ENCODE peak calls at places on chromosomes 5 and 9, in six cellular contexts. One of them, this sample, is unnamed.

GRCh38 chr9:5008206-5008605 is 23.1 kb downstream of the JAK2 start:
- DNase-seq in trophoblast cell: no peak
- DNase-seq in psoas muscle: no peak
- DNase-seq in breast epithelium: no peak
- DNase-seq in aorta: no peak
- DNase-seq in heart right ventricle: no peak
- DNase-seq in this sample: no peak

GRCh38 chr5:56302027-56302426 is 68.9 kb upstream of the ANKRD55 start:
- DNase-seq in aorta: no peak
- DNase-seq in breast epithelium: no peak
- DNase-seq in psoas muscle: no peak
- DNase-seq in heart right ventricle: no peak
- DNase-seq in trophoblast cell: no peak
- DNase-seq in this sample: no peak

GRCh38 chr5:36658016-36658415 is 51.6 kb downstream of the SLC1A3 start:
- DNase-seq in aorta: no peak
- DNase-seq in psoas muscle: no peak
- DNase-seq in trophoblast cell: no peak
- DNase-seq in breast epithelium: no peak
- DNase-seq in heart right ventricle: no peak
- DNase-seq in this sample: no peak

GRCh38 chr9:37029304-37029775 is 4.7 kb downstream of the PAX5 start:
- DNase-seq in psoas muscle: no peak
- DNase-seq in heart right ventricle: no peak
- DNase-seq in trophoblast cell: no peak
- DNase-seq in aorta: no peak
- DNase-seq in breast epithelium: no peak
- DNase-seq in this sample: no peak

GRCh38 chr5:28369418-28369817 is 1331.0 kb upstream of the CDH9 start:
- DNase-seq in trophoblast cell: no peak
- DNase-seq in breast epithelium: no peak
- DNase-seq in heart right ventricle: no peak
- DNase-seq in aorta: no peak
- DNase-seq in psoas muscle: no peak
- DNase-seq in this sample: no peak

GRCh38 chr5:54905942-54906537 is 79.4 kb downstream of the ESM1 start:
- DNase-seq in psoas muscle: peak
- DNase-seq in breast epithelium: no peak
- DNase-seq in aorta: peak
- DNase-seq in trophoblast cell: peak
- DNase-seq in heart right ventricle: peak
- DNase-seq in this sample: no peak

GRCh38 chr9:2798423-2798822 is 45.5 kb downstream of the PUM3 start:
- DNase-seq in trophoblast cell: no peak
- DNase-seq in aorta: no peak
- DNase-seq in psoas muscle: no peak
- DNase-seq in heart right ventricle: no peak
- DNase-seq in breast epithelium: no peak
- DNase-seq in this sample: no peak

GRCh38 chr5:118007262-118007661 is 981.1 kb downstream of the DTWD2 start:
- DNase-seq in psoas muscle: no peak
- DNase-seq in aorta: no peak
- DNase-seq in breast epithelium: no peak
- DNase-seq in trophoblast cell: no peak
- DNase-seq in heart right ventricle: no peak
- DNase-seq in this sample: no peak

GRCh38 chr5:132429451-132430440 is 60.2 kb downstream of the SLC22A5 start:
- DNase-seq in aorta: no peak
- DNase-seq in heart right ventricle: no peak
- DNase-seq in trophoblast cell: no peak
- DNase-seq in psoas muscle: no peak
- DNase-seq in breast epithelium: no peak
- DNase-seq in this sample: no peak

GRCh38 chr5:157247267-157247666 is 18.7 kb upstream of the CYFIP2 start:
- DNase-seq in breast epithelium: no peak
- DNase-seq in psoas muscle: no peak
- DNase-seq in heart right ventricle: no peak
- DNase-seq in trophoblast cell: no peak
- DNase-seq in aorta: no peak
- DNase-seq in this sample: no peak

GRCh38 chr5:1521671-1522600 is 1.8 kb downstream of the LPCAT1 start:
- DNase-seq in heart right ventricle: peak
- DNase-seq in trophoblast cell: no peak
- DNase-seq in breast epithelium: peak
- DNase-seq in psoas muscle: peak
- DNase-seq in aorta: peak
- DNase-seq in this sample: no peak

GRCh38 chr9:23887781-23888180 is 61.7 kb upstream of the ELAVL2 start:
- DNase-seq in heart right ventricle: no peak
- DNase-seq in aorta: no peak
- DNase-seq in breast epithelium: no peak
- DNase-seq in trophoblast cell: no peak
- DNase-seq in psoas muscle: no peak
- DNase-seq in this sample: no peak

GRCh38 chr9:33239922-33240321 is at the start of gene SPINK4:
- DNase-seq in aorta: no peak
- DNase-seq in psoas muscle: peak
- DNase-seq in breast epithelium: no peak
- DNase-seq in trophoblast cell: no peak
- DNase-seq in heart right ventricle: peak
- DNase-seq in this sample: no peak

GRCh38 chr9:33042528-33042927 is 17.5 kb downstream of the DNAJA1 start:
- DNase-seq in heart right ventricle: no peak
- DNase-seq in trophoblast cell: no peak
- DNase-seq in aorta: no peak
- DNase-seq in breast epithelium: no peak
- DNase-seq in psoas muscle: no peak
- DNase-seq in this sample: no peak

GRCh38 chr9:117305454-117305853 is 109.4 kb downstream of the ASTN2 start:
- DNase-seq in trophoblast cell: no peak
- DNase-seq in heart right ventricle: no peak
- DNase-seq in aorta: no peak
- DNase-seq in psoas muscle: no peak
- DNase-seq in breast epithelium: no peak
- DNase-seq in this sample: no peak

GRCh38 chr9:97553141-97553540 is 51.7 kb downstream of the TMOD1 start:
- DNase-seq in breast epithelium: no peak
- DNase-seq in heart right ventricle: no peak
- DNase-seq in aorta: no peak
- DNase-seq in psoas muscle: no peak
- DNase-seq in trophoblast cell: no peak
- DNase-seq in this sample: no peak

GRCh38 chr9:36985061-36985768 is 48.9 kb downstream of the PAX5 start:
- DNase-seq in trophoblast cell: no peak
- DNase-seq in breast epithelium: no peak
- DNase-seq in heart right ventricle: no peak
- DNase-seq in aorta: no peak
- DNase-seq in psoas muscle: no peak
- DNase-seq in this sample: no peak

GRCh38 chr5:10736354-10736753 is 24.7 kb downstream of the DAP start:
- DNase-seq in trophoblast cell: no peak
- DNase-seq in breast epithelium: no peak
- DNase-seq in psoas muscle: no peak
- DNase-seq in aorta: no peak
- DNase-seq in heart right ventricle: no peak
- DNase-seq in this sample: no peak

GRCh38 chr5:137888875-137889759 is at the start of gene PKD2L2:
- DNase-seq in trophoblast cell: peak
- DNase-seq in psoas muscle: peak
- DNase-seq in breast epithelium: peak
- DNase-seq in aorta: peak
- DNase-seq in heart right ventricle: peak
- DNase-seq in this sample: no peak

GRCh38 chr9:36064448-36065037 is 27.8 kb downstream of the RECK start:
- DNase-seq in trophoblast cell: no peak
- DNase-seq in psoas muscle: no peak
- DNase-seq in aorta: no peak
- DNase-seq in heart right ventricle: no peak
- DNase-seq in breast epithelium: no peak
- DNase-seq in this sample: no peak

GRCh38 chr9:91843623-91844111 is 106.4 kb downstream of the ROR2 start:
- DNase-seq in trophoblast cell: no peak
- DNase-seq in psoas muscle: no peak
- DNase-seq in breast epithelium: no peak
- DNase-seq in heart right ventricle: no peak
- DNase-seq in aorta: peak
- DNase-seq in this sample: no peak

GRCh38 chr9:18798106-18798505 is 234.9 kb downstream of the SAXO1 start:
- DNase-seq in psoas muscle: no peak
- DNase-seq in trophoblast cell: no peak
- DNase-seq in aorta: no peak
- DNase-seq in heart right ventricle: no peak
- DNase-seq in breast epithelium: no peak
- DNase-seq in this sample: no peak

GRCh38 chr5:133993152-133993548 is 11.6 kb downstream of the VDAC1 start:
- DNase-seq in heart right ventricle: no peak
- DNase-seq in aorta: no peak
- DNase-seq in psoas muscle: no peak
- DNase-seq in breast epithelium: no peak
- DNase-seq in trophoblast cell: no peak
- DNase-seq in this sample: no peak

GRCh38 chr9:86983260-86984255 is 36.3 kb upstream of the GAS1 start:
- DNase-seq in trophoblast cell: peak
- DNase-seq in breast epithelium: no peak
- DNase-seq in heart right ventricle: no peak
- DNase-seq in aorta: no peak
- DNase-seq in psoas muscle: peak
- DNase-seq in this sample: no peak

GRCh38 chr5:103475629-103476240 is 86.9 kb downstream of the NUDT12 start:
- DNase-seq in trophoblast cell: no peak
- DNase-seq in aorta: no peak
- DNase-seq in breast epithelium: no peak
- DNase-seq in heart right ventricle: no peak
- DNase-seq in psoas muscle: no peak
- DNase-seq in this sample: no peak

GRCh38 chr5:107470007-107470582 is 200.6 kb downstream of the EFNA5 start:
- DNase-seq in aorta: no peak
- DNase-seq in heart right ventricle: no peak
- DNase-seq in breast epithelium: no peak
- DNase-seq in trophoblast cell: no peak
- DNase-seq in psoas muscle: no peak
- DNase-seq in this sample: no peak

GRCh38 chr5:107474724-107475489 is 195.8 kb downstream of the EFNA5 start:
- DNase-seq in aorta: no peak
- DNase-seq in psoas muscle: no peak
- DNase-seq in heart right ventricle: no peak
- DNase-seq in trophoblast cell: peak
- DNase-seq in breast epithelium: no peak
- DNase-seq in this sample: no peak

GRCh38 chr5:107469485-107469884 is 201.3 kb downstream of the EFNA5 start:
- DNase-seq in aorta: no peak
- DNase-seq in psoas muscle: no peak
- DNase-seq in heart right ventricle: no peak
- DNase-seq in trophoblast cell: no peak
- DNase-seq in breast epithelium: no peak
- DNase-seq in this sample: no peak

GRCh38 chr5:107474361-107474723 is 196.4 kb downstream of the EFNA5 start:
- DNase-seq in trophoblast cell: no peak
- DNase-seq in psoas muscle: no peak
- DNase-seq in breast epithelium: no peak
- DNase-seq in heart right ventricle: no peak
- DNase-seq in aorta: no peak
- DNase-seq in this sample: no peak

GRCh38 chr5:107472620-107473064 is 198.1 kb downstream of the EFNA5 start:
- DNase-seq in psoas muscle: no peak
- DNase-seq in breast epithelium: no peak
- DNase-seq in heart right ventricle: no peak
- DNase-seq in aorta: no peak
- DNase-seq in trophoblast cell: peak
- DNase-seq in this sample: peak
- H3K4me3 ChIP-seq in psoas muscle: no peak
- H3K4me3 ChIP-seq in breast epithelium: no peak
- H3K4me3 ChIP-seq in heart right ventricle: no peak
- H3K4me3 ChIP-seq in aorta: no peak
- H3K4me3 ChIP-seq in trophoblast cell: no peak
- H3K4me3 ChIP-seq in this sample: no peak

GRCh38 chr5:150137997-150138396 is 17.6 kb downstream of the PDGFRB start:
- DNase-seq in breast epithelium: no peak
- DNase-seq in trophoblast cell: no peak
- DNase-seq in aorta: no peak
- DNase-seq in heart right ventricle: no peak
- DNase-seq in psoas muscle: no peak
- DNase-seq in this sample: no peak
- H3K4me3 ChIP-seq in breast epithelium: peak
- H3K4me3 ChIP-seq in trophoblast cell: no peak
- H3K4me3 ChIP-seq in aorta: no peak
- H3K4me3 ChIP-seq in heart right ventricle: no peak
- H3K4me3 ChIP-seq in psoas muscle: no peak
- H3K4me3 ChIP-seq in this sample: no peak

GRCh38 chr5:181028032-181028819 is 11.8 kb upstream of the BTNL9 start:
- DNase-seq in breast epithelium: peak
- DNase-seq in trophoblast cell: no peak
- DNase-seq in psoas muscle: no peak
- DNase-seq in aorta: no peak
- DNase-seq in heart right ventricle: no peak
- DNase-seq in this sample: peak
- H3K4me3 ChIP-seq in breast epithelium: no peak
- H3K4me3 ChIP-seq in trophoblast cell: no peak
- H3K4me3 ChIP-seq in psoas muscle: no peak
- H3K4me3 ChIP-seq in aorta: no peak
- H3K4me3 ChIP-seq in heart right ventricle: no peak
- H3K4me3 ChIP-seq in this sample: peak

DNA sequence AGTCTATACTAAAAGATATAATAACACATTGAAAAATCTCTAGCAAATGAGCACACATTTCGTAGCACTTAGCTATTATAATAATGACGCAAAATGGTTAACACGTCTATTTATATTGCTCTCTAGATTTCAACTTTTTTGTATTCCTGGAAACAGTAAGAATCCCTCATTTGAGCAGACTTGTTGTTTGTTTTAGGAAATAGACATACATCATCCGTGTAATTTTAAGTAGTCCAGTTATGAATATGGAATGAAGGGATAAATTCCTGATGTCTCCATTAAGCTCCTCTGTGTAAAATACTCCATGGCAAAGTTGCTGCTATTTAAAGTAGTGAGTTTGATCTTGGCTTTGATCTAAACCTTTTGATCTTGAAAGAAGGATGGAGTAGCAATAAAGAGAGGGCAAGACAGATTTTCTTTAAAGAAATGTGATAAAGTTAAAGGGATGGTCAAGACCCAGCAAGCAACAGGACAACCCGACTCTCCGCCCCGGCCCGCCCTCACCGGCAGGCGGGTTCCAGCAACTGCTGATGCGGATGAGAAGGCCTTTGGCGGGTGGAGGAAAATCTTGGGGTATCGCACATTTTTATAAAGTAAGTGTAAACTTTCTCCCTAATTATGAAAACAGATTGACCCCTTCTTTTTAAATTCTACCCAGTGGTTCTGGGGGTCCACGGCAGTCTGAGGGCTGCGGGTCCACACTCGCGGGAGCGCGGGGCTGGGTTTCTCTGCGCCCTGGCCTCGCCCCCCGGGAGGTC is 277.4 kb downstream of the AOPEP start:
- DNase-seq in breast epithelium: no peak
- DNase-seq in trophoblast cell: no peak
- DNase-seq in aorta: peak
- DNase-seq in heart right ventricle: peak
- DNase-seq in psoas muscle: peak
- DNase-seq in this sample: no peak
- H3K4me3 ChIP-seq in breast epithelium: peak
- H3K4me3 ChIP-seq in trophoblast cell: peak
- H3K4me3 ChIP-seq in aorta: peak
- H3K4me3 ChIP-seq in heart right ventricle: peak
- H3K4me3 ChIP-seq in psoas muscle: peak
- H3K4me3 ChIP-seq in this sample: peak